ENCODE peak calls at places on chromosomes 5 and 9, in ten cellular contexts. Q is H1, M is GM06990, Y is right lobe of liver, B is IMR-90, F is OCI-LY7, G is uterus, D is ovary, E is PC-9, I is fibroblast of lung. L is an unnamed sample.

GRCh38 chr5:17436345-17436744 is 61.7 kb upstream of the TAF11L2 start:
- DNase-seq in Q (no peak), B (no peak), M (no peak), E (no peak), G (no peak), D (no peak), Y (no peak), F (no peak), I (no peak), L (no peak)

GRCh38 chr5:171574374-171574773 is 154.9 kb downstream of the FGF18 start:
- DNase-seq in M (no peak), G (no peak), Q (no peak), I (no peak), F (no peak), Y (no peak), B (no peak), E (no peak), D (no peak), L (peak)

GRCh38 chr5:66339896-66340295 is 195.8 kb downstream of the SREK1 start:
- DNase-seq in Y (no peak), D (no peak), G (no peak), M (no peak), Q (no peak), B (no peak), E (no peak), F (no peak), I (no peak), L (peak)

GRCh38 chr9:113657765-113658564 is 194.4 kb downstream of the RGS3 start:
- DNase-seq in B (peak), I (peak), D (peak), Q (peak), Y (peak), G (peak), F (peak), M (peak), E (peak), L (peak)

GRCh38 chr9:79896390-79896789 is 324.6 kb downstream of the TLE4 start:
- DNase-seq in D (no peak), F (no peak), E (no peak), G (no peak), B (peak), Q (no peak), Y (no peak), I (no peak), M (no peak), L (no peak)

GRCh38 chr5:132492386-132492785 is 1.8 kb upstream of the IRF1 start:
- DNase-seq in Y (no peak), B (peak), G (no peak), F (no peak), Q (no peak), E (no peak), M (no peak), D (no peak), I (no peak), L (no peak)

GRCh38 chr9:14652729-14653377 is 40.4 kb downstream of the ZDHHC21 start:
- DNase-seq in Y (no peak), I (peak), M (no peak), B (peak), D (no peak), E (no peak), G (no peak), Q (no peak), F (peak), L (peak)

GRCh38 chr9:134560206-134560605 is 81.4 kb upstream of the COL5A1 start:
- DNase-seq in I (no peak), D (no peak), Q (no peak), E (no peak), M (no peak), F (no peak), G (no peak), B (no peak), Y (peak), L (no peak)

GRCh38 chr9:84136119-84136868 is 155.7 kb downstream of the RMI1 start:
- DNase-seq in G (no peak), M (no peak), Q (no peak), D (no peak), F (no peak), B (peak), I (peak), Y (no peak), E (peak), L (no peak)

GRCh38 chr5:141850183-141850768 is 27.9 kb downstream of the PCDH1 start:
- DNase-seq in Y (peak), E (no peak), Q (no peak), M (no peak), D (peak), F (no peak), I (peak), B (peak), G (peak), L (peak)

GRCh38 chr9:113568481-113569321 is 105.2 kb downstream of the RGS3 start:
- DNase-seq in M (no peak), I (peak), B (peak), D (peak), Q (no peak), Y (peak), G (no peak), E (no peak), F (no peak), L (no peak)

GRCh38 chr9:21381752-21382339 is 3.4 kb downstream of the IFNA2 start:
- DNase-seq in Q (no peak), B (no peak), F (peak), D (no peak), M (peak), E (no peak), G (no peak), Y (no peak), I (no peak), L (peak)
- H3K4me3 ChIP-seq in Q (no peak), B (no peak), F (no peak), D (no peak), M (peak), E (no peak), G (no peak), Y (no peak), I (no peak), L (no peak)

GRCh38 chr5:159444441-159445082 is 114.3 kb upstream of the IL12B start:
- DNase-seq in Y (no peak), G (no peak), E (peak), I (peak), D (no peak), M (no peak), B (peak), Q (no peak), F (peak), L (peak)
- TF ChIP-seq CTCF in Y (peak), G (peak), E (peak), I (peak), D (peak), M (peak), B (peak), Q (peak), F (peak), L (peak)

GRCh38 chr5:95285406-95285761 is 490 bp upstream of the MCTP1 start:
- DNase-seq in M (no peak), I (peak), F (no peak), Y (no peak), D (no peak), E (no peak), B (no peak), G (no peak), Q (no peak), L (peak)
- H3K4me3 ChIP-seq in M (no peak), I (peak), F (no peak), Y (no peak), D (peak), E (peak), B (no peak), G (no peak), Q (peak), L (peak)

GRCh38 chr9:128106181-128106939 is 21.2 kb downstream of the PTGES2 start:
- DNase-seq in Y (peak), M (no peak), G (no peak), I (no peak), B (no peak), Q (no peak), E (no peak), D (no peak), F (no peak), L (no peak)
- TF ChIP-seq CTCF in Y (no peak), M (no peak), G (no peak), I (no peak), B (no peak), Q (no peak), E (no peak), D (no peak), F (no peak), L (no peak)

GRCh38 chr9:2014148-2014547 is 999 bp upstream of the SMARCA2 start:
- DNase-seq in B (no peak), F (peak), D (no peak), Q (no peak), M (no peak), G (no peak), E (no peak), Y (no peak), I (no peak), L (no peak)

GRCh38 chr9:2012347-2012746 is 2.8 kb upstream of the SMARCA2 start:
- DNase-seq in M (peak), I (no peak), F (no peak), G (no peak), Y (no peak), B (no peak), D (no peak), E (no peak), Q (no peak), L (no peak)

GRCh38 chr9:2015581-2016410 is 649 bp downstream of the SMARCA2 start:
- DNase-seq in B (peak), Y (peak), M (peak), G (peak), F (peak), E (peak), D (peak), I (peak), Q (no peak), L (peak)

GRCh38 chr9:2014696-2015580 is at the start of gene SMARCA2:
- DNase-seq in Q (no peak), I (peak), M (peak), E (peak), F (peak), G (peak), D (peak), B (peak), Y (peak), L (peak)

DNA sequence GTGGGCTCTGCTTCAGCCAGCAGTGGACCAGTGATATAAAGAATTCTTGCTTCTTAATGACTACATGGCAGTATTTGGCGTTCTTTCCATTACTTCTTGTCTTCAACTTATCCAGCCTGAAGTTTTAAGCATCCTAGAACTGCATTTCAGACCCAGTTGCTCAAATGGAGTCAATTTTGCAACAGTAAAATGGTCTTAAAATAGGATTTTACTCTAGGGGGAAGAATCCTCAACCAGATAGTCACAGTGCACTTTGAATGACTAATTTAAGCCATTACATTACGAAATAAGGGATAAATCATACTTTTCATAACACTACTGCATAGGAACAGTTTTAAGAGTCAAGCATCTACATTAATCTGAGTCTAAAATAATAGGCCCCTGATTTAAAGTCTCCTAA is 1.5 kb upstream of the SMARCA2 start:
- DNase-seq in F (no peak), B (peak), M (no peak), G (no peak), Y (no peak), I (peak), D (no peak), E (no peak), Q (no peak), L (peak)
- H3K4me3 ChIP-seq in F (peak), B (peak), M (peak), G (peak), Y (peak), I (peak), D (no peak), E (peak), Q (peak), L (peak)

DNA sequence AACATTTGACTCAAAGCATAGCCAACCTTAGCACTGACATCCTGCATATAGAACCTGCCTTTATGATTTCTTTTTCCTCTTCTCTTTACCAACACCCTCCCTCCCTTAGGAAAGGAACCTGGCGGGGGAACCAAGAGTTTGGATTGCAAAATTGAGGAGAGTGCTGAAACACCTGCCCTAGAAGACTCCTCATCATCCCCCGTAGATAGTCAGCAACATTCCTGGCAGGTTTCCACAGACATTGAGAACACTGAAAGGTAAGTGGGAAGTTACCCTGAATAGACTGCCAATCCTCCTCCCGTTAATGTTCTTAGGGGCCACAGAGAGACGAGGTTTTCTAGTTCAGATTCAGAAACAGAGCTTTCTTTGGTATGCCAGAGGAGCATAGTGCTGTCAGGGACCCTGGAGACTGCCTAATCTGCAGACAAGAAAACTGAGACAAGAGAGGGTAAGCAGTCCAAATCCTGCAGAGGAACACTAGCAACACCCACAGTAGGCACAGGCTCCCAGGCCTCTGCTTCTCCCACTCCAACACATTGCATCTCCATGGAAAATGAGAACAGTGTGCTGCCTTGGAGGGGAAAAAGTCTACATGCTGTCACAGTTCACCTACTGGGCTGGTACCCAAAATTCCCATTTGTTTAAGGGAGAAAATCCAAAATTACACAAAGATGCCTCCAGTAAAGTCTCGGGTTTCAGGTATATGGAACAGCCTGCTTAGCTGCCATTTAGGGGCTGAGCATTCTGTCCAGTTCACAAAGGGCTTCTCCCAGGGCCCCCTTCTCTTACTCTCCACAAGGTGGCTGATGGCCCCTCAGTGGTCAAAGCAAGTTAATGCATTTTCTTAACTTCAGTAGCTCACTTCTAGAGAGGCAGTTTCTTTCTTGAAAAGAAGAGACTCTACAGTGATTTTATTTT is 89.0 kb downstream of the RGS7BP start:
- DNase-seq in Q (no peak), Y (peak), F (peak), D (peak), E (no peak), B (no peak), I (peak), G (no peak), M (no peak), L (no peak)
- TF ChIP-seq CTCF in Q (peak), Y (no peak), F (peak), D (no peak), E (peak), B (no peak), I (peak), G (no peak), M (peak), L (peak)

DNA sequence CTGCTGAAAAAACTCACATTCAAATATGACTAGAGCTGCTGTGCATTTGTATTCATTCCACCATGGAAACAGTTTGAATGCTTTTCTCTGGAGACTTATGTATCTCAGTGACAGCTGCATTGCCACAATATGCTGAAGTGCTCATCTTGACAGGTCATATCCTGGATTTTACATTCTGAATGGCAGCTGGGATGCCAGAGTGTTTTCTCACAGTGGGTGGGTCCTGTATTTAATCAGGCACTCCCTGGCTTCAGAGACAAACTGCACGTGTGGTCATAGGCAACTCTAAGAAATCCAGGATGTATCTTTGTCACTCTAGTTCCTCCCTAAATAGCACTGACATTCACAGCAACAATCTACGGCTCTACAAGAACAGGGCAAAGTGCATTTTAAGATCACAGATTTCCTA is 75.6 kb downstream of the ST8SIA4 start:
- DNase-seq in Y (no peak), D (no peak), E (peak), B (no peak), Q (no peak), M (peak), G (no peak), F (peak), I (peak), L (no peak)
- H3K4me3 ChIP-seq in Y (no peak), D (no peak), E (no peak), B (no peak), Q (no peak), M (no peak), G (no peak), F (peak), I (no peak), L (no peak)

GRCh38 chr5:40716000-40716399 is 36.3 kb downstream of the PTGER4 start:
- DNase-seq in G (no peak), Y (no peak), Q (no peak), I (peak), E (no peak), B (no peak), D (no peak), F (no peak), M (no peak), L (peak)
- TF ChIP-seq CTCF in G (no peak), Y (no peak), Q (no peak), I (peak), E (no peak), B (peak), D (no peak), F (peak), M (peak), L (peak)